ENCODE peak calls at places on chromosomes 7 and 10, in eight cellular contexts. R is NB4, F is nephron progenitor cell, N is HCT116, M is BJ, A is AG09319, V is sigmoid colon, S is GM10248. K is an unnamed sample.

GRCh38 chr10:3779146-3779707 is 5.8 kb downstream of the KLF6 start:
- DNase-seq in A (no peak), M (no peak), R (no peak), N (no peak), S (no peak), V (no peak), F (no peak), K (no peak)

GRCh38 chr7:114930107-114930521 is 8.2 kb downstream of the MDFIC start:
- DNase-seq in A (no peak), N (no peak), V (no peak), F (no peak), S (no peak), M (no peak), R (no peak), K (no peak)

GRCh38 chr10:50788951-50789904 is 49.5 kb downstream of the ASAH2B start:
- DNase-seq in N (peak; percentile 51), F (no peak), S (peak; percentile 12), A (no peak), R (peak; percentile 29), M (no peak), V (no peak), K (peak; percentile 41)

GRCh38 chr7:29987821-29988317 is 1.7 kb downstream of the SCRN1 start:
- DNase-seq in S (peak; percentile 21), F (no peak), A (peak; percentile 48), M (peak; percentile 69), N (peak; percentile 89), V (no peak), R (no peak), K (peak; percentile 88)

GRCh38 chr7:20217193-20217948 is at the start of gene MACC1:
- DNase-seq in N (peak; percentile 93), A (no peak), M (no peak), V (no peak), F (no peak), R (peak; percentile 79), S (peak; percentile 46), K (no peak)

GRCh38 chr10:44466236-44466635 is 81.3 kb upstream of the CXCL12 start:
- DNase-seq in A (no peak), N (no peak), S (no peak), F (no peak), R (no peak), M (no peak), V (no peak), K (peak; percentile 53)

GRCh38 chr7:42227523-42227922 is 9.5 kb downstream of the GLI3 start:
- DNase-seq in R (no peak), N (no peak), M (no peak), S (peak; percentile 31), F (no peak), A (no peak), V (no peak), K (no peak)

GRCh38 chr10:105592468-105592867 is 951.4 kb downstream of the SORCS3 start:
- DNase-seq in V (no peak), N (no peak), F (no peak), S (no peak), R (no peak), A (no peak), M (no peak), K (no peak)

GRCh38 chr7:105656922-105657521 is 75.7 kb upstream of the EFCAB10 start:
- DNase-seq in A (no peak), N (peak; percentile 19), F (peak; percentile 59), S (peak; percentile 75), V (peak; percentile 63), R (peak; percentile 74), M (no peak), K (peak; percentile 5)

GRCh38 chr10:98001736-98002135 is 28.7 kb downstream of the CRTAC1 start:
- DNase-seq in R (no peak), S (no peak), A (no peak), F (no peak), V (no peak), N (no peak), M (no peak), K (no peak)

GRCh38 chr7:151504715-151505326 is 14.9 kb downstream of the RHEB start:
- DNase-seq in F (no peak), V (no peak), S (no peak), M (no peak), N (no peak), A (no peak), R (no peak), K (no peak)

GRCh38 chr10:71342850-71343773 is 24.1 kb downstream of the SLC29A3 start:
- DNase-seq in R (peak; percentile 75), V (no peak), A (no peak), M (no peak), N (no peak), F (no peak), S (no peak), K (peak; percentile 16)

GRCh38 chr10:14450041-14450491 is 119.3 kb upstream of the FRMD4A start:
- DNase-seq in A (no peak), S (no peak), R (no peak), M (no peak), V (no peak), F (no peak), N (no peak), K (no peak)

GRCh38 chr10:7035111-7035761 is 375.6 kb downstream of the SFMBT2 start:
- DNase-seq in N (no peak), V (no peak), F (no peak), S (no peak), R (no peak), A (no peak), M (no peak), K (no peak)

GRCh38 chr10:47223236-47223635 is 76.8 kb upstream of the GDF10 start:
- DNase-seq in M (no peak), A (no peak), R (no peak), V (no peak), F (no peak), N (no peak), S (no peak), K (no peak)

DNA sequence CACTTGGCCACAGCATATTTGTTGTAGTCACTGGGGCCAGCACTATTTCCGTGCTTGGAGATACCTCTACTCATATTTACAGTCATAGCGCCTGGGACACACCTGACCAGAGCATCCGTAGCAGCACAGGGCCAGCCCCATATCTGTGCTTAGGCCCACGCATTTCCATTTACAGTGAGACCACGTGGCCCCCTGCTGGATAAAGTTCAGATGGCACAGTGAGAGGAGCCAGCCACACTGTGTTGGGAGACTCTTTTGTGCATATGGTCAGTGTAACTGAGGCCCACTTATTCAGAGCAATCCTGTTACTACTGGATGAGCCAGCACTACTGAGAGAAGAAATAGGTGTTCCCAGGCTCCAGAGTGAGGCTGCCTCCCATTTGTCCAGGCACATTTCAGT is 455.3 kb downstream of the REEP3 start:
- DNase-seq in S (peak; percentile 58), V (no peak), N (peak; percentile 48), F (peak; percentile 57), R (peak; percentile 64), M (no peak), A (no peak), K (no peak)
- TF ChIP-seq CTCF in S (peak; percentile 50), V (no peak), N (peak; percentile 77), F (peak; percentile 55), R (peak; percentile 70), M (peak; percentile 47), A (peak; percentile 35), K (peak; percentile 62)

GRCh38 chr10:79444243-79445119 is 943 bp downstream of the ZCCHC24 start:
- DNase-seq in A (peak; percentile 41), F (peak; percentile 61), R (peak; percentile 96), N (no peak), M (no peak), V (peak; percentile 89), S (peak; percentile 63), K (peak; percentile 38)

GRCh38 chr10:79443338-79444242 is 1.8 kb downstream of the ZCCHC24 start:
- DNase-seq in N (no peak), A (no peak), S (peak; percentile 14), M (no peak), V (no peak), R (peak; percentile 44), F (no peak), K (no peak)

GRCh38 chr10:79446451-79447020 is 1.1 kb upstream of the ZCCHC24 start:
- DNase-seq in R (no peak), N (no peak), A (no peak), M (no peak), V (peak; percentile 91), S (peak; percentile 19), F (peak; percentile 83), K (no peak)

GRCh38 chr10:79445708-79446450 is 455 bp upstream of the ZCCHC24 start:
- DNase-seq in A (peak; percentile 98), R (peak; percentile 99), S (peak; percentile 96), N (peak; percentile 92), V (peak; percentile 99), F (peak; percentile 98), M (peak; percentile 94), K (peak; percentile 99)

DNA sequence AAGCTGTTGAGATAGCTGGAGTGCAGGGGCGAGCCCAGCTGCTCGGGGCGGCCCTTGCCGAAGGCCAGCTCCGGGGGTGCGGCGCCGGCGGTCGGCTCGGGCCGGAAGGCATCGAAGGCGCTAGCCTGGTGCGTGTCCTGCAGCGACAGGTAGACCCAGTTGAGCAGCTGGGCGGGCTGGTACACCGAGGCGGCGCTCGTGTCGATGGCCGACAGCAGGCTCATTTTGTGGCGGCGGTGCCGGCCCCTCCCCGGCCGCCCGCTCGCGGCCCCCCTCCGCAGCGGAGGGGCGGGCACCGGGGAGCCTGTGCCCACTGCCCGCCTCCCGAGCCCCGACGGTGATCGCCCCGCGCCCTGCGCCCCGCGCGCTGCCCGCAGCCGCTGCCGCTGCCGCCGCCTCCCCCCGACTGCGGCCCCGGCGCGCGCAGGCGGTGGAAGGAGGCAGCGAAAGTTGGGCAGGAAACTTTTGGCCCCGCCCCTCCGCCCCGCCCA is at the start of gene ZCCHC24:
- DNase-seq in N (peak; percentile 22), R (peak; percentile 68), M (no peak), F (no peak), A (no peak), S (peak; percentile 57), V (no peak), K (peak; percentile 24)
- TF ChIP-seq CTCF in N (no peak), R (no peak), M (no peak), F (no peak), A (no peak), S (no peak), V (no peak), K (no peak)

DNA sequence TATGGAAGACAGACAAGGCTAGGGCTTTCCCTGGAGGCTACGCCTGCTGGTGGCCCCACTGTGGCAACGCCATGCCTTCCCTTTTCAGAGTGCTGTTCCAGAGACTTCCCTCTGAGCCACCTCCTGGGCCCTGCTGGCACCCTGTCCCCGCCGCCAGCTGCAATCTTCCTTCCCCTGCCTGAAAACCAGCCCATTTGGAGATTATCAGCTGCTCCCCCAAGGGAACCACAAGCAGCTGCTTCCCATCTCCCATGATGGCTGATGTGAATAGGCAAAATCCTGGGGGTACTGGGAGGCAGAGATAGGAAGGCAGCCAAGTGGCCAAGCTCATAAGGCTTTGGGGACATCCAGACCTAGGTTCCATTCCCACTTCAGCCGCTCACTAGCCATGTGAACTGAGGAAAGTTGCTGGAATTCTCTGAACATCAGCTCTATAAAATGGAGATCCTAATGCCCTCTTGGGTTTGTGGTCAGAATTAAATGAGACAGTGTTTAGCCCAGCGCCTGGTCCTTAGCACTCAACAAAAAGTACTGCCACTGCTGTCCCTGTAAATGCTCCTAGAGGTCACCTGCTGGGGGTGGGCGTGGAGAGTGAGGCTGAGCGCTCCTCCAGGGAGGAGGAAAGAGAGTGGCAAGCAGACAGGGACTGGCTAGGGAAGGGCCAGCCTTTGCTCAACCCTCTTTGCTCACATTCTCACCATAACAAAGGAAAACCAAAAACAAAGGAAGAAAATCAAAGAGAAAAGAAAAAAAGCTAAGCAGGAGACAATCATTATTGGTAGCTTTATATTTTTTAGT is 5.9 kb downstream of the TSPAN33 start:
- DNase-seq in A (no peak), S (no peak), F (no peak), V (no peak), R (no peak), M (no peak), N (no peak), K (no peak)
- TF ChIP-seq CTCF in A (no peak), S (no peak), F (no peak), V (no peak), R (no peak), M (no peak), N (no peak), K (no peak)

GRCh38 chr10:62805139-62806092 is 896 bp downstream of the ADO start:
- DNase-seq in S (peak; percentile 26), M (no peak), N (no peak), R (peak; percentile 80), F (peak; percentile 60), A (no peak), V (peak; percentile 78), K (peak; percentile 43)
- TF ChIP-seq CTCF in S (no peak), M (no peak), N (no peak), R (no peak), F (no peak), A (no peak), V (no peak), K (no peak)

K was measured in HFFc6.